ENCODE peak calls at places on chromosomes 12 and 14, in ten cellular contexts. O is mesothelial cell of epicardium, L is fibroblast of mammary gland, P is fibroblast of lung, J is AG09319, X is esophagus muscularis mucosa, Q is HFFc6, A is IMR-90, S is lower lobe of right lung, Z is uterus. K is an unnamed sample.
A peak's percentile ranks its signal among the peaks of the same experiment; 100 is the strongest.

GRCh38 chr14:28264306-28264705 is 502.3 kb upstream of the FOXG1 start:
- DNase-seq in O (no peak), L (no peak), P (no peak), J (no peak), X (no peak), Q (no peak), A (no peak), S (no peak), Z (no peak), K (no peak)

GRCh38 chr12:52213541-52214420 is 19.3 kb upstream of the KRT7 start:
- DNase-seq in O (peak; percentile 90), L (peak; percentile 71), P (peak; percentile 78), J (peak; percentile 56), X (no peak), Q (peak; percentile 76), A (peak; percentile 78), S (peak; percentile 86), Z (peak; percentile 59), K (peak; percentile 79)

GRCh38 chr14:60724080-60724618 is at the start of gene SIX4:
- DNase-seq in O (peak; percentile 71), L (peak; percentile 82), P (peak; percentile 89), J (peak; percentile 83), X (no peak), Q (peak; percentile 77), A (peak; percentile 92), S (peak; percentile 71), Z (peak; percentile 72), K (peak; percentile 70)

GRCh38 chr12:96103067-96103650 is 67.8 kb upstream of the LTA4H start:
- DNase-seq in O (no peak), L (no peak), P (no peak), J (no peak), X (no peak), Q (no peak), A (no peak), S (no peak), Z (no peak), K (no peak)

GRCh38 chr12:65511134-65511912 is 232.8 kb downstream of the MSRB3 start:
- DNase-seq in O (no peak), L (peak; percentile 38), P (peak; percentile 14), J (no peak), X (no peak), Q (no peak), A (no peak), S (no peak), Z (peak; percentile 36), K (no peak)

GRCh38 chr12:114625294-114625851 is 58.6 kb downstream of the TBX3 start:
- DNase-seq in O (peak; percentile 74), L (peak; percentile 77), P (peak; percentile 80), J (peak; percentile 39), X (no peak), Q (peak; percentile 81), A (peak; percentile 72), S (no peak), Z (no peak), K (peak; percentile 57)

GRCh38 chr12:109875572-109876131 is 4.7 kb downstream of the GLTP start:
- DNase-seq in O (peak; percentile 54), L (no peak), P (no peak), J (no peak), X (no peak), Q (no peak), A (no peak), S (peak; percentile 62), Z (no peak), K (no peak)

GRCh38 chr12:68011882-68012207 is 22.6 kb downstream of the IFNG-AS1 start:
- DNase-seq in O (no peak), L (peak; percentile 21), P (no peak), J (no peak), X (no peak), Q (no peak), A (peak; percentile 12), S (no peak), Z (no peak), K (no peak)

DNA sequence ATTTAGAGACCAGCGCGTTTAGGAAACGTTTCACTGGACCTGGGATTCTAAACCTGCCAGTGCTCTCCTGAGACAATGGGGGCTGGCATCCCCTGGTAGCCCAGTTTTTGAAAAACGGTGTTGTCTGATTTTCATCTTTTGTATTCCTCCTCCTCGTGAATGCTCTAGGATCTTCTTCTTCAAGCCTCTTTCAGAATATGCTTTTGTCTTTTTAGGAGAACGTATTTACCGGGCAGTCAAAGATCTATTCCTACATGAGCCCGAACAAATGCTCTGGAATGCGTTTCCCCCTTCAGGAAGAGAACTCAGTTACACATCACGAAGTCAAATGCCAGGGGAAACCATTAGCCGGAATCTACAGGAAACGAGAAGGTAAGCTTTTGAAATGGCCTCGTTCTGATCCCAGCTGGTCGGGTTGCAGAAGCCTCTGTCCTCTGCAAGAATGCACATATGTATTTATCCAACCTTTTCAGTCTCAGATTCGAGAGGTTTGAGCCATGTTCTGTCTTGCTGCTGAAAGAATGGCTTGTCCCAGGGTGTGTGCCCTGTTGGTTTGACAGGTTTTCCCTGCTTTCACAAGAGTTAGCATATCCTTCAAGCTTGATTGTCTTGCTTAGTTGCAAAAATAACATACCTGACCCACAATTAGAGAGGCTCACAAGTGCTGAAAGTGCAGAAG is 6.6 kb downstream of the KMT5A start:
- DNase-seq in O (no peak), L (no peak), P (no peak), J (no peak), X (no peak), Q (peak; percentile 27), A (no peak), S (no peak), Z (no peak), K (no peak)
- TF ChIP-seq CTCF in O (no peak), L (no peak), P (no peak), J (no peak), X (no peak), Q (peak; percentile 34), A (no peak), S (no peak), Z (no peak), K (no peak)

GRCh38 chr14:64625363-64626232 is 75.8 kb downstream of the PPP1R36 start:
- DNase-seq in O (no peak), L (no peak), P (no peak), J (no peak), X (no peak), Q (no peak), A (no peak), S (no peak), Z (no peak), K (no peak)

GRCh38 chr14:64623576-64624165 is 73.9 kb downstream of the PPP1R36 start:
- DNase-seq in O (no peak), L (no peak), P (no peak), J (no peak), X (no peak), Q (no peak), A (no peak), S (no peak), Z (no peak), K (no peak)

GRCh38 chr14:64630778-64631177 is 73.4 kb upstream of the PLEKHG3 start:
- DNase-seq in O (no peak), L (no peak), P (no peak), J (no peak), X (no peak), Q (no peak), A (no peak), S (no peak), Z (no peak), K (no peak)

GRCh38 chr14:64632056-64632455 is 72.2 kb upstream of the PLEKHG3 start:
- DNase-seq in O (no peak), L (no peak), P (no peak), J (no peak), X (no peak), Q (no peak), A (no peak), S (no peak), Z (no peak), K (no peak)

GRCh38 chr14:64628940-64629403 is 75.3 kb upstream of the PLEKHG3 start:
- DNase-seq in O (no peak), L (peak; percentile 88), P (peak; percentile 93), J (peak; percentile 32), X (no peak), Q (peak; percentile 98), A (peak; percentile 98), S (no peak), Z (peak; percentile 43), K (no peak)
- TF ChIP-seq CTCF in O (no peak), L (no peak), P (no peak), J (no peak), X (no peak), Q (no peak), A (peak; percentile 13), S (no peak), Z (no peak), K (no peak)

GRCh38 chr14:80787876-80788275 is 153.7 kb downstream of the CEP128 start:
- DNase-seq in O (no peak), L (no peak), P (no peak), J (no peak), X (no peak), Q (peak; percentile 23), A (no peak), S (no peak), Z (no peak), K (no peak)

GRCh38 chr14:80781968-80782367 is 159.6 kb downstream of the CEP128 start:
- DNase-seq in O (no peak), L (peak; percentile 42), P (no peak), J (no peak), X (no peak), Q (no peak), A (peak; percentile 47), S (no peak), Z (no peak), K (no peak)

DNA sequence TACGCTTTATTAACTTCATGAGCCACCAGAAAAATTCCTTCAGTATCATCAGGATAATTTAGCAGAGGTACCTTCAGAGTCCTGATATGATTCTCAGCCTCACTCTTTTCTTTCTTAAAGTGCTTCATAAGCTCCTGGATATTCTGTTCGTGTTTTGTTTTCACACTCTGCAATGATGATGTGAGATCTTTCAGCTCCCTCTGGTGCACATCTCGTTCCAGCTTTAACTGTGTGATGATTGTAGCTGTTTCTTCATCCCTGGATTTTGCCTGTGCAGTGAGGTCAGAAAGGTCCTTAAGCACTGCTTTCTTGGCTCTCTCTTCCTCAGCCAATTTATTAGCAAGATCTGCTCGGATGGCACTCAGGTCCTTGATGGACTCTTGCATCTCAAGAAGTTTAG is 156.7 kb downstream of the CEP128 start:
- DNase-seq in O (no peak), L (peak; percentile 35), P (peak; percentile 55), J (peak; percentile 15), X (no peak), Q (peak; percentile 43), A (peak; percentile 49), S (no peak), Z (no peak), K (no peak)
- TF ChIP-seq CTCF in O (no peak), L (no peak), P (peak; percentile 34), J (peak; percentile 40), X (peak; percentile 36), Q (peak; percentile 62), A (peak; percentile 44), S (no peak), Z (no peak), K (no peak)

GRCh38 chr12:62629413-62629812 is 162.8 kb downstream of the MON2 start:
- DNase-seq in O (no peak), L (no peak), P (no peak), J (no peak), X (peak; percentile 29), Q (no peak), A (no peak), S (no peak), Z (no peak), K (no peak)

GRCh38 chr12:62629971-62630739 is 163.5 kb downstream of the MON2 start:
- DNase-seq in O (no peak), L (no peak), P (no peak), J (no peak), X (peak; percentile 79), Q (no peak), A (no peak), S (no peak), Z (no peak), K (no peak)

GRCh38 chr12:62632521-62632920 is 165.9 kb downstream of the MON2 start:
- DNase-seq in O (peak; percentile 49), L (peak; percentile 56), P (peak; percentile 14), J (peak; percentile 30), X (peak; percentile 92), Q (peak; percentile 25), A (no peak), S (peak; percentile 57), Z (peak; percentile 61), K (peak; percentile 14)

GRCh38 chr12:62635630-62636029 is 169.0 kb downstream of the MON2 start:
- DNase-seq in O (no peak), L (no peak), P (no peak), J (no peak), X (no peak), Q (no peak), A (no peak), S (no peak), Z (no peak), K (no peak)

DNA sequence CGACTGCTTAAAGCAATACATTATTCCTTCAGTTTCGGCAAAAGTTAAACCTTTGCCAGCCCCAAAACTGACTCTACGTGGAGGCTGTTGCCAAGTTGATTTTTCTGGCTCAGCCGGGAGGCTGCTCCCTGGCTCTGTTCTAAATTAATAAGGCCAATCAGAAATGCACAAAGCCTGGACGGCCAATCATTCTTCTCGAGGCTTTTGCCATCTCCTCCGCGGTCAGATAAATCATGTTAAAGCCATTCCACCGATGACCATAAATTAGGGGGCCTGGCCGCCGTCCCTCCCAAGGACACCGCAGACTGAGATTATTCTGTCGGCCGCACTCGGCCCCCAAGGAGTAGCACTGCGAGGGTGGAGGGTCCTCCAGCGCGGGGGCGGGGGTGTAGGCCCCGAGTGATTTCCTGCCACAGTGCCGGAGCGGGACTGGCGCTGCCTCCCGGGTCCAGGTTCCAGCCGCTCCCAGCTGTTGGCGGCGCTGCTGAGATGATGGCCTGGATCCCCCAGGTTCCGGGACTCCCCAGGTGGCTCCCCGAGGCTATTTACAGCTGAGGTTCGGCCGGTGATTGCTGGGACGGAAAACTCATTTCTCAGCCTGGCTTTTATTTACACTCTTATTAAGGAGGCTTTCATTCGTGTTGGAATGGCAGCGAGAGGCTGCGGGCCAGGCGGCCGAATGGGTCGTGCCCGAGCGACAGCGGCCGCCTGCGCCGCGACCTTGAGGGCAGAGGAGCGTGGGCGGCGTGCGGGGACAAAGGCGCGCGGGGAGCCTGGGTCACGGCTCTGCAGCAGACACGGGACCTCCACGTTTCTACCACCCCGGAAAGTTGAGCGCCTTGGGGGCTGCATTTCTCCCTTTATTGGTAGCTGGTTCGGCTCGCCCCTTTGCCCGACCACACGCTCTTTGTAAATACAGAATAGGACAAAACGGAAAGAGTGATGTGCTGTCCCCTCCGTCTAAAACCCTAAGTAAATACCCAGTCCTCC is 165.2 kb downstream of the MON2 start:
- DNase-seq in O (peak; percentile 65), L (peak; percentile 90), P (peak; percentile 73), J (peak; percentile 66), X (peak; percentile 92), Q (peak; percentile 83), A (peak; percentile 61), S (peak; percentile 64), Z (peak; percentile 76), K (peak; percentile 37)
- TF ChIP-seq CTCF in O (no peak), L (peak; percentile 32), P (no peak), J (peak; percentile 66), X (peak; percentile 39), Q (peak; percentile 73), A (peak; percentile 28), S (peak; percentile 36), Z (peak; percentile 45), K (peak; percentile 45)